ENCODE peak calls at places on chromosomes 3 and 15, in seven cellular contexts. T, H, D, J, S, Y and N are unnamed samples.

GRCh38 chr15:58666957-58667356 is 82.5 kb downstream of the ADAM10 start:
- DNase-seq in J (no peak), S (peak; percentile 8), H (no peak), Y (peak; percentile 58), D (no peak), T (no peak), N (no peak)

GRCh38 chr3:45603226-45603625 is 8.7 kb downstream of the LIMD1 start:
- DNase-seq in D (no peak), H (no peak), S (no peak), J (no peak), T (no peak), Y (no peak), N (peak; percentile 79)

GRCh38 chr3:171790898-171791694 is 19.2 kb downstream of the PLD1 start:
- DNase-seq in Y (peak; percentile 11), J (no peak), S (no peak), T (no peak), D (no peak), H (no peak), N (peak; percentile 74)

GRCh38 chr3:36597422-36597821 is 166.9 kb downstream of the DCLK3 start:
- DNase-seq in T (no peak), Y (peak; percentile 50), H (peak; percentile 51), D (no peak), S (peak; percentile 66), J (no peak), N (no peak)

GRCh38 chr15:53611145-53611920 is 148.1 kb downstream of the WDR72 start:
- DNase-seq in J (no peak), T (no peak), S (no peak), H (no peak), Y (no peak), D (no peak), N (peak; percentile 2)

GRCh38 chr3:96814581-96815567 is at the start of gene EPHA6:
- DNase-seq in S (no peak), T (peak; percentile 35), D (peak; percentile 32), Y (peak; percentile 22), J (no peak), H (peak; percentile 34), N (no peak)

GRCh38 chr15:48479751-48480150 is 148.5 kb downstream of the DUT start:
- DNase-seq in J (no peak), Y (no peak), H (no peak), T (no peak), S (no peak), D (no peak), N (no peak)

GRCh38 chr3:136141891-136142290 is 54.2 kb downstream of the MSL2 start:
- DNase-seq in J (no peak), Y (peak; percentile 58), H (no peak), D (no peak), T (no peak), S (peak; percentile 90), N (no peak)

GRCh38 chr3:18657858-18658820 is 233.0 kb upstream of the SATB1 start:
- DNase-seq in S (no peak), T (no peak), H (peak; percentile 5), J (no peak), D (no peak), Y (no peak), N (no peak)

GRCh38 chr15:96329403-96329981 is 1.0 kb upstream of the NR2F2 start:
- DNase-seq in H (no peak), S (no peak), T (no peak), D (no peak), J (no peak), Y (no peak), N (peak; percentile 54)

GRCh38 chr3:139288266-139288821 is 55.5 kb upstream of the MRPS22 start:
- DNase-seq in J (no peak), H (peak; percentile 52), D (no peak), T (no peak), S (no peak), Y (peak; percentile 24), N (no peak)

GRCh38 chr15:74773731-74774252 is 8.1 kb upstream of the CSK start:
- DNase-seq in S (peak; percentile 74), T (no peak), D (no peak), Y (peak; percentile 17), J (no peak), H (no peak), N (no peak)

GRCh38 chr3:159451482-159451881 is 537.2 kb upstream of the IL12A start:
- DNase-seq in Y (peak; percentile 9), H (no peak), D (no peak), T (no peak), J (no peak), S (no peak), N (no peak)

GRCh38 chr15:85477730-85478129 is 97.3 kb downstream of the AKAP13 start:
- DNase-seq in T (no peak), Y (peak; percentile 64), J (no peak), S (peak; percentile 83), H (no peak), D (no peak), N (peak; percentile 51)

GRCh38 chr3:16374047-16375019 is 109.3 kb downstream of the OXNAD1 start:
- DNase-seq in D (no peak), J (peak; percentile 34), T (no peak), Y (no peak), H (no peak), S (no peak), N (no peak)

GRCh38 chr15:29064290-29064689 is 178.5 kb downstream of the APBA2 start:
- DNase-seq in H (no peak), T (no peak), S (no peak), J (no peak), Y (no peak), D (no peak), N (no peak)

GRCh38 chr3:17420668-17421067 is 321.8 kb downstream of the TBC1D5 start:
- DNase-seq in D (no peak), T (no peak), Y (no peak), S (no peak), J (no peak), H (peak; percentile 5), N (no peak)

GRCh38 chr3:120559228-120560061 is 36.7 kb upstream of the NDUFB4 start:
- DNase-seq in J (no peak), T (peak; percentile 68), H (peak; percentile 30), D (no peak), S (peak; percentile 80), Y (peak; percentile 89), N (peak; percentile 27)

GRCh38 chr3:107574650-107575049 is 51.9 kb downstream of the BBX start:
- DNase-seq in H (peak; percentile 26), S (peak; percentile 24), D (no peak), T (no peak), J (no peak), Y (peak; percentile 66), N (no peak)

GRCh38 chr15:71730277-71731144 is 79.8 kb upstream of the NR2E3 start:
- DNase-seq in S (peak; percentile 45), D (no peak), H (peak; percentile 78), J (peak; percentile 29), Y (peak; percentile 74), T (peak; percentile 42), N (peak; percentile 73)

GRCh38 chr3:195612075-195612800 is 28.5 kb upstream of the APOD start:
- DNase-seq in S (no peak), D (no peak), H (no peak), T (no peak), Y (no peak), J (no peak), N (no peak)

DNA sequence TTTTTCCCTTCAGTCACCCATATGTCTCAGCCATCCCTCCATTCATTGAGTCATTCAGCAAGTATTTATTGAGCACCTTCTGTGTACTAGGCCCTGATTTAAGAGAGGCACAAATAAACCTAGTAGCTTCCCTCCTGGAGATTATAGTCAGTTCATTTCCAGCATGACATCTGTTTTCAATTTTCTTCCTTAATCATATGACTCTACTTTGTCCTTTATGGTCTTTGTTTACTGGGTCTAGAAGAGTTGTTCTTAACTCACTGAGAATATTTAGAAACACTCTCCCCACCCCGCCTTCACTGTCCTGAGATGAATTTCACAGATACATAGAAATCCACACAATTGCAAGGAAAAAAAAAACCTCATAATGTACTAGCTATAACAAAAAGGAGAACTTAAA is 44.8 kb upstream of the ADAMTS9 start:
- DNase-seq in H (no peak), T (no peak), S (no peak), Y (peak; percentile 31), D (no peak), J (no peak), N (no peak)
- H3K27ac ChIP-seq in H (no peak overlapping the region), T (no peak overlapping the region), S (no peak overlapping the region), Y (no peak overlapping the region), D (no peak overlapping the region), J (no peak overlapping the region), N (no peak overlapping the region)

DNA sequence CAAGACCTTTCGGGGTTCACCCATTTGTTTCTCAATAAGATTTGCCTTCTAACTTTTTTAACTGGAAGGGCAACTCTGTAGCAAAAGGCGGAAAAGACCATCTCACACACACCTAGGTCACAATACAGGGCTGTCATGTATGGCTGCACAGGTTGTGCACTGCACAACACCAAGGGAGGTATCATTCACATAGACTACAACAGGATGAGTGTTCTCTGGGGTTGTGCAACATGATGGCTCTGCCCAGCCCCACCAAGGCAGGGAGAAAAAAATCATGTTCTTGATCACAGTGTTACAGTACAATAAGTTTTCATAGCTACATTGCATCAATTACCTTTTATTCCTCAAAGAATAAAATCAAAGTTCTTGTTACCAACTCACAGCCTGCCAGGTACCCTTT is 52.8 kb downstream of the ANXA2 start:
- DNase-seq in T (no peak), S (no peak), Y (peak; percentile 62), D (no peak), H (no peak), J (no peak), N (no peak)
- H3K27ac ChIP-seq in T (no peak overlapping the region), S (no peak overlapping the region), Y (peak overlapping the region; percentile 60), D (no peak overlapping the region), H (no peak overlapping the region), J (no peak overlapping the region), N (no peak overlapping the region)

DNA sequence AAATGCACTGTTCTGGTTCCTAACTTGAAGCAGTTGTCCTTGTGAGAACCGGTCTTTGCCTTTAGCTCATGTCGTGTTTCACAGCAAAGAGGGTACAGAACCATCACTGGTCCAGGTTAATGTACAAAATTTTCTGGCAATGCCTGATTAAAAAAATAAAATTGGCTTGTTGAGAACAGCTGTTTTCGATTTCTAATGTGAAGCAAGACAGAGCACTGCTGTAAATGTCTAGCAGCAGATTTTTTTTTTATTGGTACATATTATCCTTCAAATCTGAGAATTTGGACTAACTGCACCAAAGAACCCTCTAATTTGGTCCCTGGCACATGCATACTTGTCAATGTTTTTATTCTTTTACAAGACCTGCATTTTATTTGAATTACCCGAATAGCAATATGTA is 103.3 kb downstream of the STT3B start:
- DNase-seq in T (no peak), S (no peak), H (no peak), Y (peak; percentile 23), J (no peak), D (no peak), N (no peak)
- H3K27ac ChIP-seq in T (no peak overlapping the region), S (no peak overlapping the region), H (peak overlapping the region; percentile 22), Y (peak overlapping the region; percentile 75), J (peak overlapping the region; percentile 45), D (no peak overlapping the region), N (no peak overlapping the region)

GRCh38 chr3:52524752-52525661 is 8.7 kb downstream of the NT5DC2 start:
- DNase-seq in T (no peak), S (no peak), H (no peak), Y (no peak), D (no peak), J (no peak), N (no peak)

GRCh38 chr3:52527039-52527731 is 6.5 kb downstream of the NT5DC2 start:
- DNase-seq in Y (no peak), J (no peak), H (no peak), D (no peak), T (no peak), S (no peak), N (no peak)

GRCh38 chr3:52525666-52526065 is 8.0 kb downstream of the NT5DC2 start:
- DNase-seq in D (no peak), Y (no peak), S (no peak), J (no peak), H (no peak), T (no peak), N (no peak)

GRCh38 chr3:52527732-52528595 is 5.7 kb downstream of the NT5DC2 start:
- DNase-seq in H (no peak), D (no peak), S (no peak), Y (no peak), J (no peak), T (no peak), N (no peak)

GRCh38 chr3:52526151-52526561 is 7.5 kb downstream of the NT5DC2 start:
- DNase-seq in H (no peak), Y (no peak), D (no peak), J (no peak), T (no peak), S (no peak), N (no peak)
- H3K27ac ChIP-seq in H (peak overlapping the region; percentile 19), Y (no peak overlapping the region), D (peak overlapping the region; percentile 79), J (no peak overlapping the region), T (no peak overlapping the region), S (no peak overlapping the region), N (no peak overlapping the region)